ENCODE peak calls at places on chromosome 10, in ten cellular contexts. T is transverse colon, Y is sigmoid colon, B is esophagus muscularis mucosa, D is endothelial cell of umbilical vein, M is prostate gland, L is stomach, G is heart left ventricle, K is body of pancreas, F is IMR-90. P is an unnamed sample.

GRCh38 chr10:131885391-131886165 is 15.2 kb upstream of the PPP2R2D start:
- DNase-seq in D (peak; percentile 65), B (no peak), G (peak; percentile 78), L (peak; percentile 84), Y (peak; percentile 86), K (peak; percentile 89), F (peak; percentile 39), T (peak; percentile 82), M (peak; percentile 72), P (peak; percentile 57)

GRCh38 chr10:133173860-133174523 is 14.0 kb downstream of the KNDC1 start:
- DNase-seq in B (no peak), T (no peak), F (no peak), M (no peak), K (no peak), G (no peak), D (no peak), L (no peak), Y (peak; percentile 40), P (no peak)

GRCh38 chr10:57696641-57697040 is 571.1 kb downstream of the IPMK start:
- DNase-seq in G (no peak), T (no peak), Y (no peak), K (no peak), L (no peak), F (peak; percentile 82), B (no peak), M (no peak), D (no peak), P (no peak)

GRCh38 chr10:132942101-132942739 is at the start of gene CFAP46:
- DNase-seq in M (peak; percentile 29), F (peak; percentile 44), D (peak; percentile 39), B (no peak), Y (no peak), G (peak; percentile 73), K (peak; percentile 78), T (no peak), L (peak; percentile 62), P (no peak)

GRCh38 chr10:97319671-97320479 is 804 bp downstream of the FRAT1 start:
- DNase-seq in M (no peak), T (peak; percentile 74), B (no peak), F (no peak), G (peak; percentile 70), K (peak; percentile 75), L (peak; percentile 70), Y (peak; percentile 72), D (peak; percentile 46), P (peak; percentile 5)

GRCh38 chr10:11162828-11163599 is 145.3 kb downstream of the CELF2 start:
- DNase-seq in F (no peak), G (peak; percentile 57), D (no peak), L (peak; percentile 55), Y (peak; percentile 82), T (peak; percentile 81), B (no peak), M (no peak), K (peak; percentile 17), P (peak; percentile 30)

GRCh38 chr10:28754930-28755718 is 77.8 kb downstream of the BAMBI start:
- DNase-seq in G (no peak), D (no peak), K (no peak), Y (no peak), L (no peak), M (no peak), B (no peak), F (peak; percentile 67), T (no peak), P (no peak)

GRCh38 chr10:48776005-48776522 is 91.4 kb downstream of the WDFY4 start:
- DNase-seq in F (no peak), G (no peak), Y (no peak), L (no peak), K (no peak), M (no peak), T (no peak), D (no peak), B (peak; percentile 84), P (no peak)

GRCh38 chr10:96560489-96560888 is 26.3 kb downstream of the TM9SF3 start:
- DNase-seq in T (no peak), B (no peak), G (no peak), D (no peak), M (no peak), K (no peak), F (no peak), Y (no peak), L (no peak), P (no peak)

GRCh38 chr10:13787015-13787421 is 200.3 kb downstream of the PRPF18 start:
- DNase-seq in F (peak; percentile 37), K (no peak), B (no peak), G (peak; percentile 27), L (no peak), M (no peak), D (peak; percentile 94), T (peak; percentile 17), Y (no peak), P (no peak)

GRCh38 chr10:63456437-63457210 is 9.2 kb downstream of the JMJD1C start:
- DNase-seq in F (peak; percentile 73), G (no peak), D (no peak), T (no peak), B (no peak), K (no peak), Y (no peak), L (no peak), M (no peak), P (no peak)

GRCh38 chr10:120336910-120337540 is 120.0 kb upstream of the PLPP4 start:
- DNase-seq in D (peak; percentile 66), L (peak; percentile 73), F (peak; percentile 11), B (no peak), G (no peak), T (peak; percentile 55), Y (no peak), K (peak; percentile 78), M (peak; percentile 56), P (peak; percentile 28)

GRCh38 chr10:102452672-102453340 is 1.5 kb upstream of the C10orf95 start:
- DNase-seq in M (no peak), T (peak; percentile 25), D (no peak), B (no peak), Y (peak; percentile 76), K (no peak), F (peak; percentile 85), L (no peak), G (peak; percentile 46), P (no peak)

GRCh38 chr10:96642973-96643372 is 56.2 kb upstream of the TM9SF3 start:
- DNase-seq in M (peak; percentile 35), K (peak; percentile 93), Y (peak; percentile 70), G (peak; percentile 76), D (no peak), F (peak; percentile 31), B (no peak), T (peak; percentile 80), L (peak; percentile 74), P (peak; percentile 51)

GRCh38 chr10:115417585-115418265 is 324.6 kb downstream of the ATRNL1 start:
- DNase-seq in B (no peak), D (peak; percentile 35), G (no peak), F (peak; percentile 37), M (peak; percentile 13), T (peak; percentile 8), L (no peak), Y (peak; percentile 44), K (peak; percentile 33), P (no peak)

DNA sequence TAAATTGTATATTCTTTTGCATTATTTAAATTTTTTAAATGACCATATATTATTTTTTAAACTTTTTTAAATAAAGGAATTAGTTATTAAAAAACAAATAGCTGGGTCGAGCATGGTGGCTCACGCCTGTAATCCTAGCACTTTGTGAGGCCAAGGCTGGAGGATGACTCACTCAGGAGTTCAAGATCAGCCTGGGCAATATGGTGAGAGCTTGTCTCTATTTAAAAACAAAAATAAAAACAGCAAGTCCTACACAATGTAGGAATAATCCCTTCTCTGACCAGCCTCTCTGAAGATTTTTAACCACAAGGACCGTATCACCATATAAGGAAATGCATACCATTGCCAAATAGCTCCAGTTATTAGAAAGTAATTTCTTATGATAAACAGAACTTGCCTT is 19.6 kb downstream of the NOC3L start:
- DNase-seq in F (peak; percentile 35), T (no peak), L (no peak), B (no peak), G (no peak), K (no peak), M (no peak), D (no peak), Y (no peak), P (no peak)
- H3K36me3 ChIP-seq in F (peaks cover 15% of the 10 kb centered on the region), T (peaks cover 33% of the 10 kb centered on the region), L (peaks cover 90% of the 10 kb centered on the region), B (peaks cover 80% of the 10 kb centered on the region), G (peaks cover 96% of the 10 kb centered on the region), K (peaks cover 15% of the 10 kb centered on the region), M (no peaks in the 10 kb centered on the region), D (peaks cover 15% of the 10 kb centered on the region), Y (peaks cover 95% of the 10 kb centered on the region), P (peaks cover 65% of the 10 kb centered on the region)

GRCh38 chr10:3080608-3081007 is 13.3 kb downstream of the PFKP start:
- DNase-seq in G (no peak), F (no peak), T (no peak), M (no peak), D (peak; percentile 53), B (no peak), K (no peak), Y (peak; percentile 47), L (no peak), P (no peak)

GRCh38 chr10:3081383-3081981 is 14.1 kb downstream of the PFKP start:
- DNase-seq in M (no peak), B (no peak), K (no peak), Y (peak; percentile 51), G (no peak), T (no peak), L (no peak), D (no peak), F (no peak), P (no peak)

GRCh38 chr10:3085785-3086567 is 18.6 kb downstream of the PFKP start:
- DNase-seq in F (no peak), L (no peak), M (no peak), B (no peak), T (no peak), K (no peak), Y (peak; percentile 20), D (peak; percentile 44), G (no peak), P (no peak)

GRCh38 chr10:3077940-3078630 is 10.7 kb downstream of the PFKP start:
- DNase-seq in G (no peak), B (no peak), L (no peak), F (no peak), T (peak; percentile 44), K (no peak), Y (peak; percentile 50), M (no peak), D (no peak), P (no peak)

GRCh38 chr10:3082290-3082689 is 14.9 kb downstream of the PFKP start:
- DNase-seq in Y (peak; percentile 58), K (no peak), T (no peak), B (no peak), M (no peak), L (no peak), G (no peak), F (no peak), D (no peak), P (no peak)
- TF ChIP-seq POLR2A in Y (no peak), K (no peak), T (no peak), B (no peak), M (no peak), L (no peak), G (no peak), F (no peak), D (no peak), P (no peak)

GRCh38 chr10:70850097-70850496 is 34.3 kb downstream of the SGPL1 start:
- DNase-seq in K (no peak), B (no peak), F (peak; percentile 29), L (no peak), T (no peak), Y (no peak), M (no peak), D (no peak), G (no peak), P (no peak)
- H3K36me3 ChIP-seq in K (peaks cover 2% of the 10 kb centered on the region), B (peaks cover 39% of the 10 kb centered on the region), F (peaks cover 15% of the 10 kb centered on the region), L (peaks cover 64% of the 10 kb centered on the region), T (no peaks in the 10 kb centered on the region), Y (peaks cover 60% of the 10 kb centered on the region), M (no peaks in the 10 kb centered on the region), D (peaks cover 2% of the 10 kb centered on the region), G (peaks cover 56% of the 10 kb centered on the region), P (no peaks in the 10 kb centered on the region)

GRCh38 chr10:76033457-76034196 is 602.2 kb downstream of the LRMDA start:
- DNase-seq in D (peak; percentile 53), L (peak; percentile 61), B (no peak), Y (no peak), T (no peak), G (no peak), F (peak; percentile 5), K (peak; percentile 50), M (peak; percentile 83), P (no peak)
- TF ChIP-seq POLR2A in D (no peak), L (no peak), B (no peak), Y (no peak), T (no peak), G (no peak), F (no peak), K (no peak), M (no peak), P (no peak)